ENCODE peak calls at places on chromosomes 11 and 22, in six cellular contexts. A is hypothalamus; L is H54; I is GM12865; M is activated CD4-positive, alpha-beta memory T cell treated with anti-CD3 and anti-CD28 coated beads, Interleukin-2, amount 10 ng/mL, durations not matched to agents 7 days and 5 days; S is NCI-H748 treated with DMSO at 0.1 percent for 48 hours. Z is an unnamed sample.

GRCh38 chr11:118620529-118621070 is 13.2 kb downstream of the PHLDB1 start:
- DNase-seq in A (no peak), L (no peak), I (no peak), M (no peak), S (no peak), Z (no peak)

GRCh38 chr22:43128928-43129424 is 14.2 kb downstream of the MCAT start:
- DNase-seq in A (no peak), L (no peak), I (no peak), M (no peak), S (peak; percentile 71), Z (no peak)

GRCh38 chr22:22698263-22698750 is 53.9 kb downstream of the GGTLC2 start:
- DNase-seq in A (peak; percentile 3), L (no peak), I (peak; percentile 46), M (no peak), S (no peak), Z (no peak)

GRCh38 chr22:17980013-17980510 is 44.3 kb downstream of the MICAL3 start:
- DNase-seq in A (no peak), L (no peak), I (no peak), M (no peak), S (no peak), Z (no peak)

GRCh38 chr22:43308451-43309235 is 34.5 kb downstream of the SCUBE1 start:
- DNase-seq in A (no peak), L (no peak), I (no peak), M (no peak), S (no peak), Z (no peak)

GRCh38 chr11:125105921-125106320 is 5.5 kb downstream of the TMEM218 start:
- DNase-seq in A (no peak), L (no peak), I (no peak), M (no peak), S (no peak), Z (no peak)

GRCh38 chr11:119194811-119195210 is 9.5 kb downstream of the NHERF4 start:
- DNase-seq in A (no peak), L (no peak), I (no peak), M (no peak), S (no peak), Z (no peak)

GRCh38 chr11:126140932-126141291 is 70.5 kb downstream of the RPUSD4 start:
- DNase-seq in A (peak; percentile 2), L (no peak), I (no peak), M (no peak), S (no peak), Z (no peak)

GRCh38 chr22:31089101-31090100 is 8.3 kb downstream of the SMTN start:
- DNase-seq in A (peak; percentile 59), L (no peak), I (peak; percentile 58), M (peak; percentile 46), S (no peak), Z (peak; percentile 25)

GRCh38 chr22:37370306-37370979 is 56.8 kb downstream of the ELFN2 start:
- DNase-seq in A (no peak), L (no peak), I (peak; percentile 43), M (no peak), S (no peak), Z (no peak)

GRCh38 chr11:60925685-60926267 is 1.5 kb downstream of the TMEM132A start:
- DNase-seq in A (no peak), L (peak; percentile 95), I (no peak), M (no peak), S (no peak), Z (no peak)

GRCh38 chr22:48952256-48953102 is 875.2 kb downstream of the BRD1 start:
- DNase-seq in A (no peak), L (no peak), I (no peak), M (peak; percentile 11), S (no peak), Z (no peak)

GRCh38 chr11:112617977-112618829 is 343.0 kb upstream of the NCAM1 start:
- DNase-seq in A (no peak), L (no peak), I (no peak), M (no peak), S (no peak), Z (no peak)

GRCh38 chr22:37547249-37547741 is 13.0 kb upstream of the CDC42EP1 start:
- DNase-seq in A (no peak), L (no peak), I (no peak), M (no peak), S (no peak), Z (no peak)

GRCh38 chr22:38269466-38269865 is 3.3 kb downstream of the TMEM184B start:
- DNase-seq in A (no peak), L (no peak), I (no peak), M (no peak), S (no peak), Z (no peak)

GRCh38 chr11:73839123-73839457 is 37.6 kb downstream of the COA4 start:
- DNase-seq in A (no peak), L (no peak), I (no peak), M (no peak), S (no peak), Z (no peak)

GRCh38 chr11:1755344-1756023 is 5.1 kb upstream of the IFITM10 start:
- DNase-seq in A (no peak), L (no peak), I (no peak), M (no peak), S (no peak), Z (no peak)

GRCh38 chr11:73318501-73319011 is 10.5 kb downstream of the ARHGEF17 start:
- DNase-seq in A (no peak), L (no peak), I (no peak), M (no peak), S (no peak), Z (no peak)

GRCh38 chr11:99979052-99979451 is 708.0 kb upstream of the ARHGAP42 start:
- DNase-seq in A (no peak), L (no peak), I (no peak), M (no peak), S (no peak), Z (no peak)

GRCh38 chr22:25509391-25509791 is 55.1 kb upstream of the GRK3 start:
- DNase-seq in A (no peak), L (no peak), I (no peak), M (no peak), S (no peak), Z (no peak)

GRCh38 chr11:8079111-8079675 is 1.8 kb upstream of the TUB start:
- DNase-seq in A (no peak), L (no peak), I (no peak), M (no peak), S (no peak), Z (no peak)

Z was measured in activated effector memory CD4-positive, alpha-beta T cell treated with Interleukin-2 at 50 U/mL for 16 hours.